ENCODE peak calls at places on chromosomes 5 and 9, in eight cellular contexts. One of them, this sample, is unnamed.

GRCh38 chr5:1315018-1315708 is 20.3 kb upstream of the TERT start:
- DNase-seq in germinal center: no peak
- DNase-seq in right atrium auricular region: no peak
- DNase-seq in RWPE1: no peak
- DNase-seq in activated CD4-positive, alpha-beta T cell treated with anti-CD3 and anti-CD28 coated beads, Interleukin-2, amount 50 U/mL, for 4 hours: no peak
- DNase-seq in neuronal stem cell: no peak
- DNase-seq in A172: no peak
- DNase-seq in Daoy: no peak
- DNase-seq in this sample: no peak

GRCh38 chr5:125037020-125037419 is 290.6 kb upstream of the ZNF608 start:
- DNase-seq in germinal center: peak
- DNase-seq in right atrium auricular region: no peak
- DNase-seq in RWPE1: no peak
- DNase-seq in activated CD4-positive, alpha-beta T cell treated with anti-CD3 and anti-CD28 coated beads, Interleukin-2, amount 50 U/mL, for 4 hours: no peak
- DNase-seq in neuronal stem cell: no peak
- DNase-seq in A172: no peak
- DNase-seq in Daoy: no peak
- DNase-seq in this sample: no peak

GRCh38 chr9:5562806-5563416 is 52.6 kb downstream of the PDCD1LG2 start:
- DNase-seq in germinal center: no peak
- DNase-seq in right atrium auricular region: no peak
- DNase-seq in RWPE1: no peak
- DNase-seq in activated CD4-positive, alpha-beta T cell treated with anti-CD3 and anti-CD28 coated beads, Interleukin-2, amount 50 U/mL, for 4 hours: no peak
- DNase-seq in neuronal stem cell: no peak
- DNase-seq in A172: no peak
- DNase-seq in Daoy: no peak
- DNase-seq in this sample: no peak

GRCh38 chr9:35858428-35858827 is 11.8 kb downstream of the OR13J1 start:
- DNase-seq in germinal center: no peak
- DNase-seq in right atrium auricular region: no peak
- DNase-seq in RWPE1: no peak
- DNase-seq in activated CD4-positive, alpha-beta T cell treated with anti-CD3 and anti-CD28 coated beads, Interleukin-2, amount 50 U/mL, for 4 hours: no peak
- DNase-seq in neuronal stem cell: no peak
- DNase-seq in A172: no peak
- DNase-seq in Daoy: no peak
- DNase-seq in this sample: no peak

GRCh38 chr5:37184748-37185364 is 64.3 kb downstream of the CPLANE1 start:
- DNase-seq in germinal center: peak
- DNase-seq in right atrium auricular region: no peak
- DNase-seq in RWPE1: no peak
- DNase-seq in activated CD4-positive, alpha-beta T cell treated with anti-CD3 and anti-CD28 coated beads, Interleukin-2, amount 50 U/mL, for 4 hours: no peak
- DNase-seq in neuronal stem cell: no peak
- DNase-seq in A172: no peak
- DNase-seq in Daoy: no peak
- DNase-seq in this sample: no peak

GRCh38 chr9:93081081-93081529 is 14.9 kb upstream of the CARD19 start:
- DNase-seq in germinal center: no peak
- DNase-seq in right atrium auricular region: no peak
- DNase-seq in RWPE1: no peak
- DNase-seq in activated CD4-positive, alpha-beta T cell treated with anti-CD3 and anti-CD28 coated beads, Interleukin-2, amount 50 U/mL, for 4 hours: no peak
- DNase-seq in neuronal stem cell: no peak
- DNase-seq in A172: no peak
- DNase-seq in Daoy: no peak
- DNase-seq in this sample: no peak

GRCh38 chr5:1858436-1858835 is 24.3 kb downstream of the IRX4 start:
- DNase-seq in germinal center: no peak
- DNase-seq in right atrium auricular region: no peak
- DNase-seq in RWPE1: no peak
- DNase-seq in activated CD4-positive, alpha-beta T cell treated with anti-CD3 and anti-CD28 coated beads, Interleukin-2, amount 50 U/mL, for 4 hours: no peak
- DNase-seq in neuronal stem cell: no peak
- DNase-seq in A172: no peak
- DNase-seq in Daoy: no peak
- DNase-seq in this sample: no peak

GRCh38 chr9:109355564-109356297 is 34.9 kb upstream of the EPB41L4B start:
- DNase-seq in germinal center: no peak
- DNase-seq in right atrium auricular region: no peak
- DNase-seq in RWPE1: no peak
- DNase-seq in activated CD4-positive, alpha-beta T cell treated with anti-CD3 and anti-CD28 coated beads, Interleukin-2, amount 50 U/mL, for 4 hours: no peak
- DNase-seq in neuronal stem cell: no peak
- DNase-seq in A172: no peak
- DNase-seq in Daoy: peak
- DNase-seq in this sample: no peak

GRCh38 chr5:127898551-127899213 is 184.9 kb upstream of the SLC12A2 start:
- DNase-seq in germinal center: no peak
- DNase-seq in right atrium auricular region: no peak
- DNase-seq in RWPE1: no peak
- DNase-seq in activated CD4-positive, alpha-beta T cell treated with anti-CD3 and anti-CD28 coated beads, Interleukin-2, amount 50 U/mL, for 4 hours: no peak
- DNase-seq in neuronal stem cell: no peak
- DNase-seq in A172: no peak
- DNase-seq in Daoy: no peak
- DNase-seq in this sample: no peak

GRCh38 chr5:176797456-176798093 is 12.8 kb upstream of the UNC5A start:
- DNase-seq in germinal center: no peak
- DNase-seq in right atrium auricular region: no peak
- DNase-seq in RWPE1: no peak
- DNase-seq in activated CD4-positive, alpha-beta T cell treated with anti-CD3 and anti-CD28 coated beads, Interleukin-2, amount 50 U/mL, for 4 hours: no peak
- DNase-seq in neuronal stem cell: no peak
- DNase-seq in A172: no peak
- DNase-seq in Daoy: no peak
- DNase-seq in this sample: no peak

GRCh38 chr5:136032564-136032963 is 3.8 kb downstream of the TGFBI start:
- DNase-seq in germinal center: no peak
- DNase-seq in right atrium auricular region: no peak
- DNase-seq in RWPE1: peak
- DNase-seq in activated CD4-positive, alpha-beta T cell treated with anti-CD3 and anti-CD28 coated beads, Interleukin-2, amount 50 U/mL, for 4 hours: no peak
- DNase-seq in neuronal stem cell: no peak
- DNase-seq in A172: peak
- DNase-seq in Daoy: peak
- DNase-seq in this sample: no peak

GRCh38 chr5:97838214-97838613 is 655.2 kb upstream of the RIOK2 start:
- DNase-seq in germinal center: no peak
- DNase-seq in right atrium auricular region: no peak
- DNase-seq in RWPE1: peak
- DNase-seq in activated CD4-positive, alpha-beta T cell treated with anti-CD3 and anti-CD28 coated beads, Interleukin-2, amount 50 U/mL, for 4 hours: no peak
- DNase-seq in neuronal stem cell: no peak
- DNase-seq in A172: peak
- DNase-seq in Daoy: peak
- DNase-seq in this sample: peak

GRCh38 chr9:119938871-119939270 is 569.6 kb upstream of the BRINP1 start:
- DNase-seq in germinal center: no peak
- DNase-seq in right atrium auricular region: no peak
- DNase-seq in RWPE1: no peak
- DNase-seq in activated CD4-positive, alpha-beta T cell treated with anti-CD3 and anti-CD28 coated beads, Interleukin-2, amount 50 U/mL, for 4 hours: no peak
- DNase-seq in neuronal stem cell: no peak
- DNase-seq in A172: no peak
- DNase-seq in Daoy: no peak
- DNase-seq in this sample: no peak

GRCh38 chr5:132268698-132269551 is 11.4 kb downstream of the PDLIM4 start:
- DNase-seq in germinal center: no peak
- DNase-seq in right atrium auricular region: peak
- DNase-seq in RWPE1: no peak
- DNase-seq in activated CD4-positive, alpha-beta T cell treated with anti-CD3 and anti-CD28 coated beads, Interleukin-2, amount 50 U/mL, for 4 hours: no peak
- DNase-seq in neuronal stem cell: no peak
- DNase-seq in A172: peak
- DNase-seq in Daoy: peak
- DNase-seq in this sample: no peak

GRCh38 chr9:95057121-95057520 is 260.4 kb downstream of the FANCC start:
- DNase-seq in germinal center: no peak
- DNase-seq in right atrium auricular region: no peak
- DNase-seq in RWPE1: no peak
- DNase-seq in activated CD4-positive, alpha-beta T cell treated with anti-CD3 and anti-CD28 coated beads, Interleukin-2, amount 50 U/mL, for 4 hours: no peak
- DNase-seq in neuronal stem cell: no peak
- DNase-seq in A172: no peak
- DNase-seq in Daoy: no peak
- DNase-seq in this sample: no peak

This sample was measured in MM.1S.